ENCODE peak calls at places on chromosomes 12 and 14, in six cellular contexts. I is NCI-H1092, Q is midbrain, G is MCF 10A, F is T-helper 1 cell, C is left cardiac atrium. P is an unnamed sample.

GRCh38 chr14:99195602-99196309 is 76.2 kb downstream of the BCL11B start:
- DNase-seq in I (peak), Q (no peak), G (no peak), F (no peak), C (no peak), P (no peak)

GRCh38 chr12:86623267-86623666 is 367.1 kb upstream of the MGAT4C start:
- DNase-seq in I (no peak), Q (no peak), G (no peak), F (no peak), C (no peak), P (no peak)

GRCh38 chr12:110002691-110003515 is 3.7 kb downstream of the ANKRD13A start:
- DNase-seq in I (no peak), Q (no peak), G (no peak), F (no peak), C (no peak), P (no peak)

GRCh38 chr14:38848243-38848642 is 254.8 kb downstream of the SEC23A start:
- DNase-seq in I (no peak), Q (no peak), G (no peak), F (no peak), C (no peak), P (no peak)

GRCh38 chr12:31588976-31589375 is 2.0 kb downstream of the DENND5B start:
- DNase-seq in I (no peak), Q (no peak), G (peak), F (no peak), C (no peak), P (no peak)

GRCh38 chr12:28961948-28962384 is 187.1 kb upstream of the FAR2 start:
- DNase-seq in I (no peak), Q (no peak), G (no peak), F (no peak), C (no peak), P (no peak)

GRCh38 chr14:22896351-22896750 is 13.3 kb downstream of the REM2 start:
- DNase-seq in I (no peak), Q (no peak), G (no peak), F (no peak), C (no peak), P (no peak)

GRCh38 chr12:9719835-9720234 is 13.1 kb downstream of the CLECL1 start:
- DNase-seq in I (no peak), Q (no peak), G (no peak), F (no peak), C (no peak), P (no peak)

GRCh38 chr14:99213101-99213500 is 58.9 kb downstream of the BCL11B start:
- DNase-seq in I (no peak), Q (no peak), G (no peak), F (no peak), C (no peak), P (no peak)

P was measured in DMS153.